ENCODE peak calls at places on chromosome 10, in five cellular contexts. O is tibial nerve, L is transverse colon, F is A549, V is breast epithelium. R is an unnamed sample.
A peak's percentile ranks its signal among the peaks of the same experiment; 100 is the strongest.

GRCh38 chr10:86391986-86392722 is 25.6 kb upstream of the GRID1 start:
- DNase-seq in O (no peak), L (no peak), F (no peak), V (no peak), R (no peak)

GRCh38 chr10:60704480-60704879 is 73.8 kb upstream of the CDK1 start:
- DNase-seq in O (no peak), L (no peak), F (no peak), V (no peak), R (no peak)

GRCh38 chr10:21048086-21048485 is 151.0 kb upstream of the NEBL start:
- DNase-seq in O (no peak), L (no peak), F (peak; percentile 9), V (no peak), R (no peak)

GRCh38 chr10:21047511-21047910 is 150.4 kb upstream of the NEBL start:
- DNase-seq in O (no peak), L (no peak), F (no peak), V (no peak), R (no peak)

GRCh38 chr10:130847170-130847569 is 464.4 kb downstream of the TCERG1L start:
- DNase-seq in O (no peak), L (no peak), F (no peak), V (no peak), R (no peak)

GRCh38 chr10:28382520-28383269 is 79.8 kb upstream of the MPP7 start:
- DNase-seq in O (no peak), L (no peak), F (no peak), V (no peak), R (no peak)

GRCh38 chr10:132783165-132783736 is 2.7 kb downstream of the NKX6-2 start:
- DNase-seq in O (no peak), L (no peak), F (no peak), V (no peak), R (no peak)

GRCh38 chr10:66827353-66827752 is 98.5 kb upstream of the LRRTM3 start:
- DNase-seq in O (no peak), L (no peak), F (no peak), V (no peak), R (no peak)

GRCh38 chr10:59907918-59908807 is 1.8 kb upstream of the CCDC6 start:
- DNase-seq in O (peak; percentile 33), L (peak; percentile 70), F (peak; percentile 65), V (peak; percentile 63), R (peak; percentile 83)

GRCh38 chr10:90288403-90288933 is 569.4 kb downstream of the HTR7 start:
- DNase-seq in O (no peak), L (no peak), F (no peak), V (no peak), R (no peak)

GRCh38 chr10:47260505-47261111 is 39.4 kb upstream of the GDF10 start:
- DNase-seq in O (no peak), L (peak; percentile 3), F (no peak), V (peak; percentile 7), R (no peak)

GRCh38 chr10:4062751-4063150 is 277.7 kb upstream of the KLF6 start:
- DNase-seq in O (no peak), L (no peak), F (no peak), V (no peak), R (no peak)

GRCh38 chr10:53836638-53837037 is 964.4 kb downstream of the PCDH15 start:
- DNase-seq in O (no peak), L (no peak), F (no peak), V (no peak), R (no peak)

GRCh38 chr10:119022846-119023552 is 6.5 kb upstream of the NANOS1 start:
- DNase-seq in O (no peak), L (no peak), F (no peak), V (no peak), R (no peak)

GRCh38 chr10:84296071-84296981 is 32.1 kb upstream of the CCSER2 start:
- DNase-seq in O (no peak), L (no peak), F (no peak), V (no peak), R (no peak)

GRCh38 chr10:97274828-97275227 is 17.6 kb downstream of the ARHGAP19 start:
- DNase-seq in O (no peak), L (no peak), F (no peak), V (no peak), R (no peak)

GRCh38 chr10:75233444-75234016 is 2.2 kb downstream of the COMTD1 start:
- DNase-seq in O (no peak), L (no peak), F (no peak), V (no peak), R (no peak)

GRCh38 chr10:129870926-129871660 is 93.0 kb downstream of the EBF3 start:
- DNase-seq in O (no peak), L (no peak), F (no peak), V (no peak), R (no peak)

GRCh38 chr10:50384839-50385238 is 133.5 kb upstream of the ASAH2 start:
- DNase-seq in O (no peak), L (no peak), F (no peak), V (no peak), R (no peak)

GRCh38 chr10:68082815-68083395 is 7.8 kb upstream of the HERC4 start:
- DNase-seq in O (no peak), L (no peak), F (no peak), V (no peak), R (no peak)

GRCh38 chr10:128087884-128088695 is 38.1 kb downstream of the MKI67 start:
- DNase-seq in O (no peak), L (no peak), F (peak; percentile 35), V (no peak), R (no peak)

GRCh38 chr10:55214608-55215007 is 413.6 kb upstream of the PCDH15 start:
- DNase-seq in O (no peak), L (no peak), F (no peak), V (no peak), R (no peak)

GRCh38 chr10:33521062-33521461 is 186.6 kb upstream of the NRP1 start:
- DNase-seq in O (no peak), L (no peak), F (no peak), V (no peak), R (no peak)

GRCh38 chr10:127148066-127148932 is 48.1 kb downstream of the INSYN2A start:
- DNase-seq in O (no peak), L (no peak), F (peak; percentile 43), V (no peak), R (no peak)

GRCh38 chr10:58546722-58547121 is 34.0 kb downstream of the BICC1 start:
- DNase-seq in O (no peak), L (no peak), F (no peak), V (no peak), R (no peak)

GRCh38 chr10:81179805-81180452 is 642.2 kb downstream of the SH2D4B start:
- DNase-seq in O (no peak), L (peak; percentile 10), F (no peak), V (no peak), R (no peak)

GRCh38 chr10:132142396-132143161 is 44.2 kb upstream of the DPYSL4 start:
- DNase-seq in O (no peak), L (peak; percentile 27), F (peak; percentile 85), V (no peak), R (peak; percentile 68)

GRCh38 chr10:60396766-60397165 is 7.1 kb upstream of the ANK3 start:
- DNase-seq in O (no peak), L (no peak), F (no peak), V (no peak), R (no peak)

DNA sequence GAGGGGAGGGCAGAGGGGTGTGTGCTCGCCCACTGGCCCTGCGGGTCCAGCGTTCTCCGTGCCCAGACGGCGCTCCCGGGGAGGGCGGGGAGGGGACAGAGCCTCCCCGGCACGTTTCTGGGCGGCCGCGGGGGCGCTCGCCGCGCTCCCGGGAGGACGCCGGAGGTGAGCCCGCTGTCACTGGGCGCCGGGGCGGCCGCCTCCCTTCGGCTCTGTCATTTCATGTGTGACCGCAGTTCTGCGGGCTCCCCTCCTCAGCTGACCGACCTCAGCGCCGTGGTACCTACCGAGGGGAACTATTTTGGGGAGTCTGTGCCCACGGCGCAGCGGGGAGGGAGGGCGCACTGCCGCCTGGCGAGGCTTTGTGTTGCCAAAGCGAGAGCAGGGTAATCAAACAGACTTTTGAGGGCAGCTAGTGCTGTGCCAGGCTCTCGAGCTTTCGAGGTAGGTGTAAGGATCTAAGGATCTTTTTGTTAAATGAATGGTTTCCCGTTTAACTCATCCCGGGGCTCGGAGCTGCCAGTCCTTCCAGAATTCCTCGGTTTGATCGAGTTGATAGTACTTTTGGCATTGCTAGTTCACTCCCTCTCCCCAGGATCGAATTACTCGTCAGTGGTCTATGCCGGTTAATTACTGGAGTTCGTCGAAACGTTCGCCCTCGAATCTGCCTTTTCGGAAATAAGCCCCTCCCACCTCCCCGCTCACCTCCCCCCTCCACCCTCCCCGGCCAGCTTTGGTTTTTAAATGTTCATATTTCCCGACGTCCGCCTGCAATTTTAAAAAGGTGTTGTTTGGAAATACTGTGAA is 1.9 kb downstream of the ARID5B start:
- DNase-seq in O (peak; percentile 18), L (peak; percentile 76), F (peak; percentile 35), V (peak; percentile 44), R (peak; percentile 57)
- TF ChIP-seq POLR2A in O (peak; percentile 35), L (peak; percentile 72), F (no peak), V (peak; percentile 15), R (peak; percentile 73)

DNA sequence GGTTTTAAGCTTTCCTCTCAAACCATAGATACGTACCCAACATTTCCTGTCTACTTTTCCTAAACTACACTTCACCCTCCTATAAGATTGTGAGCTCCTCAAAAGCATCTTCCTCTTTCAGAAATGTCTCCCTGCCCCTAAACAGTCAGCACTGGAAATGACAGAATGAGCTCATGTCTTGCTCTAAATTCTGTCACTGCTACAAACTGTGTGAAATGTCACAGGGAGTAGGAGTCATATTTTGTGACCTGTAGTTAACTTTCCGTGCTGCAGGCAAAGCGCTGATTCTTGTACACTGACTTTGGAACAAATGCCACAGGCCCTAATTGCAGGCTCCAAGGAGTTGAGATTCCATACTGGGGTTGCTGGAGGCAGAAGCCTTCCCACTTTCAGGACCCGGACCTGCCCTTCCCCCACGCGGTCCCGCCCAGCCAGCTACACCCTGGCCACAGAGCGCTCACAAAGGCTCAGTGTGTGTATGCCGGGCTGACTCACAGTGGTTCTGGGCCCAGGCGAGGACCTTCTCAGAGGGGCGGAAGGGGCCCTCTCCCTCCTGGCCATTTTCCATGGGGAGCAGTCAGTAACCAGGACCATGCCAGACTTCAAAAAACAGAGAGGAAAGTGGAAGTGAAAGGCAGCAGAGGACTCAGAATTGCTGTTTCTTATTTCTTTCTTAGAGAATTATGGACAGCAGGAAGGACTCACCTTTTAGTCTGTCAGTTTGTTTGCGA is 24.1 kb downstream of the SCD start:
- DNase-seq in O (peak; percentile 68), L (peak; percentile 91), F (peak; percentile 86), V (peak; percentile 90), R (peak; percentile 59)
- TF ChIP-seq POLR2A in O (peak; percentile 53), L (peak; percentile 82), F (peak; percentile 38), V (no peak), R (no peak)

GRCh38 chr10:31759816-31760626 is 168.6 kb downstream of the ARHGAP12 start:
- DNase-seq in O (peak; percentile 93), L (peak; percentile 96), F (peak; percentile 97), V (peak; percentile 97), R (peak; percentile 99)
- TF ChIP-seq POLR2A in O (peak; percentile 92), L (peak; percentile 94), F (peak; percentile 80), V (peak; percentile 84), R (peak; percentile 97)

GRCh38 chr10:110797416-110797815 is 74.3 kb upstream of the PDCD4 start:
- DNase-seq in O (no peak), L (no peak), F (no peak), V (no peak), R (no peak)

GRCh38 chr10:110793887-110794286 is 77.8 kb upstream of the PDCD4 start:
- DNase-seq in O (no peak), L (no peak), F (no peak), V (no peak), R (no peak)

GRCh38 chr10:110792476-110792875 is 79.3 kb upstream of the PDCD4 start:
- DNase-seq in O (no peak), L (no peak), F (no peak), V (no peak), R (no peak)

GRCh38 chr10:110793128-110793812 is 78.5 kb upstream of the PDCD4 start:
- DNase-seq in O (no peak), L (no peak), F (no peak), V (no peak), R (peak; percentile 32)

GRCh38 chr10:110794808-110795207 is 76.9 kb upstream of the PDCD4 start:
- DNase-seq in O (no peak), L (no peak), F (no peak), V (no peak), R (peak; percentile 52)
- TF ChIP-seq POLR2A in O (no peak), L (no peak), F (no peak), V (no peak), R (no peak)

R was measured in body of pancreas.